ENCODE peak calls at places on chromosome 15, in five cellular contexts. H is fibroblast of mammary gland, F is A549, X is cardiac muscle cell, L is heart right ventricle. O is an unnamed sample.

GRCh38 chr15:76625267-76625666 is 279.9 kb downstream of the SCAPER start:
- DNase-seq in H (no peak), F (no peak), X (no peak), L (no peak), O (no peak)

GRCh38 chr15:89119489-89120478 is 31.5 kb downstream of the ABHD2 start:
- DNase-seq in H (peak; percentile 96), F (peak; percentile 91), X (peak; percentile 76), L (no peak), O (no peak)

GRCh38 chr15:48112242-48112641 is 8.5 kb upstream of the SLC24A5 start:
- DNase-seq in H (peak; percentile 15), F (no peak), X (peak; percentile 29), L (no peak), O (no peak)

GRCh38 chr15:36978625-36979024 is 121.7 kb downstream of the MEIS2 start:
- DNase-seq in H (no peak), F (no peak), X (no peak), L (no peak), O (no peak)

GRCh38 chr15:67165653-67166260 is 88.7 kb downstream of the AAGAB start:
- DNase-seq in H (peak; percentile 66), F (no peak), X (peak; percentile 56), L (no peak), O (no peak)

GRCh38 chr15:29090617-29091466 is 178.8 kb downstream of the NSMCE3 start:
- DNase-seq in H (peak; percentile 12), F (peak; percentile 52), X (peak; percentile 39), L (no peak), O (no peak)

GRCh38 chr15:66834863-66835557 is 133.0 kb downstream of the SMAD6 start:
- DNase-seq in H (no peak), F (no peak), X (no peak), L (no peak), O (no peak)

GRCh38 chr15:85072917-85073316 is 91.3 kb downstream of the PDE8A start:
- DNase-seq in H (no peak), F (no peak), X (no peak), L (no peak), O (no peak)

GRCh38 chr15:61216519-61216918 is 12.6 kb downstream of the RORA start:
- DNase-seq in H (no peak), F (no peak), X (no peak), L (no peak), O (no peak)

GRCh38 chr15:52348056-52348745 is 52.6 kb upstream of the MYO5C start:
- DNase-seq in H (peak; percentile 31), F (no peak), X (peak; percentile 47), L (no peak), O (no peak)

GRCh38 chr15:97692317-97693015 is 268.0 kb upstream of the ARRDC4 start:
- DNase-seq in H (no peak), F (no peak), X (no peak), L (peak; percentile 48), O (no peak)

GRCh38 chr15:66756220-66756769 is 54.3 kb downstream of the SMAD6 start:
- DNase-seq in H (no peak), F (no peak), X (no peak), L (no peak), O (no peak)

GRCh38 chr15:57198654-57199241 is 177.6 kb upstream of the CGNL1 start:
- DNase-seq in H (no peak), F (no peak), X (no peak), L (no peak), O (no peak)

GRCh38 chr15:38201714-38202113 is 50.9 kb upstream of the SPRED1 start:
- DNase-seq in H (no peak), F (no peak), X (peak; percentile 67), L (no peak), O (no peak)

GRCh38 chr15:22949074-22949547 is 31.1 kb downstream of the CYFIP1 start:
- DNase-seq in H (peak; percentile 85), F (no peak), X (peak; percentile 93), L (peak; percentile 74), O (no peak)

GRCh38 chr15:22951381-22952280 is 28.5 kb downstream of the CYFIP1 start:
- DNase-seq in H (no peak), F (no peak), X (no peak), L (no peak), O (no peak)

GRCh38 chr15:22951031-22951380 is 29.2 kb downstream of the CYFIP1 start:
- DNase-seq in H (no peak), F (no peak), X (no peak), L (no peak), O (no peak)

GRCh38 chr15:22948056-22948455 is 32.1 kb downstream of the CYFIP1 start:
- DNase-seq in H (no peak), F (no peak), X (no peak), L (no peak), O (no peak)

GRCh38 chr15:22950211-22950990 is 29.8 kb downstream of the CYFIP1 start:
- DNase-seq in H (peak; percentile 21), F (no peak), X (no peak), L (no peak), O (no peak)
- H3K4me3 ChIP-seq in H (no peak overlapping the region), F (no peak overlapping the region), X (no peak overlapping the region), L (peak overlapping the region; percentile 24), O (no peak overlapping the region)

GRCh38 chr15:81191701-81192100 is 5.0 kb upstream of the IL16 start:
- DNase-seq in H (no peak), F (no peak), X (no peak), L (no peak), O (no peak)

GRCh38 chr15:81196576-81197254 is at the start of gene IL16:
- DNase-seq in H (no peak), F (no peak), X (no peak), L (no peak), O (no peak)

GRCh38 chr15:81197255-81197630 is 564 bp downstream of the IL16 start:
- DNase-seq in H (no peak), F (no peak), X (no peak), L (no peak), O (no peak)

GRCh38 chr15:81195339-81195864 is 1.3 kb upstream of the IL16 start:
- DNase-seq in H (no peak), F (no peak), X (no peak), L (no peak), O (no peak)

GRCh38 chr15:81194723-81195122 is 2.0 kb upstream of the IL16 start:
- DNase-seq in H (no peak), F (no peak), X (no peak), L (no peak), O (no peak)
- TF ChIP-seq CTCF in H (no peak), F (no peak), X (no peak), L (no peak), O (no peak)

DNA sequence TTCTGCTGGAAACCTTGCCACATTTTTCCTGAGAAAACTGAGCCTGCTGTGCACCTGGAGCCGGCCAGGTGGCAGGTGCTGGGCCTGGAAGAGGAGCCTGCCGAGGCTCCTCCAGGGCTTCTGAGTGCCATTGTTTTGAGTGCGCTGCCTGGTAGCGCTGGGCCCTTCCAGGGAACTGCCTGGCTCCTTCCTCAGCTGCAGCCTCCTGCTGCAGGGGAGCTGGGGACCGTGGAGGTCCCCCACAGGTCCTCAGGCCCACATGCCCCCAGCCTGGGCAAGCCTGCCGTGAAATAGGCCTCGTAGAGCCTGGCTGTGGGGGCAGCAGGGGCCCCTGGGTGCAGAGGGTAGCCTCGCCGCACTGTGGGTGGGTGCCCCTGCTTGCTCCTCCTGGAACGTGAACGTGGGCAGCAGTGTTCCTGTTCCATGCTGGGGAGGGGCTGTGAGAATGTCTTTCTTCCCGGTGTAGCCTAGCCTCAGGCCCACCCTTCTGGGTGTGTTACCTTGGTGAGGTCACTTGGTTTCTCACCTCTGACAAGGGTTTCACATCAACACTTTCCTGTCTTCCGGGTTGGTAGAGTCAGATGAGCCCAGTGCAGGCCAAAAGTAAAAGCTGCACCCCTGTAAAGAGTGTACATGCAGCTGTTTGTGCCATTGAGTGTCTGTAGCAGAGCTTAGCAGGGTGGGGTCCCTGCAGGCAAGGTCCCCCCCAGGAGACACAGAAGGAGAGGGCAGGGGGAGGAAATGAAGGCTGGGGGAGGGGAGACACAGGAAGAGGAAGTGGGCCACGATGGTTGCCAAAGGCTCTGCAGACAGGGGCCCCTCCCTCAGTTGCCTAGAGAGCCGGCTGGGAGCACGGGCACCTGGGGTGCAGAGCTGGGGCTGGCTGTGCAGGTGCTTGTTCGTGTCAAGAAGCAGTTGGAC is 34.5 kb downstream of the KLF13 start:
- DNase-seq in H (no peak), F (no peak), X (no peak), L (peak; percentile 48), O (no peak)
- H3K4me3 ChIP-seq in H (no peak overlapping the region), F (no peak overlapping the region), X (no peak overlapping the region), L (peak overlapping the region; percentile 6), O (no peak overlapping the region)

GRCh38 chr15:25783607-25784131 is 79.5 kb downstream of the ATP10A start:
- DNase-seq in H (peak; percentile 62), F (peak; percentile 25), X (peak; percentile 33), L (no peak), O (no peak)
- TF ChIP-seq CTCF in H (peak; percentile 64), F (peak; percentile 18), X (peak; percentile 38), L (no peak), O (peak; percentile 55)

GRCh38 chr15:25848325-25848724 is 14.8 kb downstream of the ATP10A start:
- DNase-seq in H (no peak), F (no peak), X (no peak), L (no peak), O (no peak)

GRCh38 chr15:25849431-25849921 is 13.7 kb downstream of the ATP10A start:
- DNase-seq in H (peak; percentile 92), F (no peak), X (peak; percentile 84), L (peak; percentile 69), O (peak; percentile 84)

GRCh38 chr15:25847066-25847465 is 16.1 kb downstream of the ATP10A start:
- DNase-seq in H (no peak), F (no peak), X (no peak), L (no peak), O (no peak)

GRCh38 chr15:25850154-25851111 is 12.7 kb downstream of the ATP10A start:
- DNase-seq in H (peak; percentile 73), F (peak; percentile 60), X (peak; percentile 78), L (peak; percentile 79), O (no peak)

DNA sequence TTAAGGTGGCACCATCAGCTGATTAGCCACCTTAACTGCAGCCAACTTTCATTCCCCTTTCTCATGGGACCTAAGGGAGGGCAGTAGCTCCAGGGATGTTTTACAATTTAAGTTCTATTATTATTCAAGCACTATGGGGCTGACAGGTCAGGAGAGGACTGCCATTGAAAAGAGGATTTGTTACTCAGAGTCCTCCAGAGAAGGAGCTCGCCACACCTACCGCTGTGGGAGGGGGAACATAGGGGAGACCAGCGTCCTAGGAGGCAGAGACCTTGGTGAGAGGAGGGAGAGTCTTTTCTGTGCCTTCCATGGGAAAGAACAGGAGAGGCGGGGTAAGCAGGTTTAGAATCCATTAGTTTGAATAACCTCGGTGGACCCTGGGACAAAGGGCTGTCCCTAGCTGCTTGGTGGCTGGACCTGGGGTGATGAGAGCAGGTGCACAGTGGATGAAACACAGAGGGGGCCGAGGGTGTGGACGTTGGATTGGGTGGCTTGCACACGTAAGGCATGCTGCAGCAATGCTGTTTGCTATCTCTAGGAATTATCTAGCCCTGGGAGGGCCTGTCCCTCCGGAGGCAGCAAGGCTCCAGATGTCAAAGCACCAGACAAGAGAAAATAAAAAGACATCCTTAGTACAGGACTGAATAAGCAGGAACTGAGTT is 14.2 kb downstream of the ATP10A start:
- DNase-seq in H (no peak), F (no peak), X (no peak), L (no peak), O (no peak)
- H3K4me3 ChIP-seq in H (peak overlapping the region; percentile 16), F (no peak overlapping the region), X (no peak overlapping the region), L (peak overlapping the region; percentile 52), O (peak overlapping the region; percentile 23)